ENCODE peak calls at places on chromosomes 16 and 17, in nine cellular contexts. H is RPMI8226; Y is aorta; J is activated CD4-positive, alpha-beta T cell treated with anti-CD3 and anti-CD28 coated beads, Interleukin-2, amount 50 U/mL, for 1 hour; F is Kasumi-1; X is left ventricle myocardium superior; Z is DMS53; R is EL; D is T-helper 2 cell. L is an unnamed sample.
A peak's percentile ranks its signal among the peaks of the same experiment; 100 is the strongest.

GRCh38 chr17:69677130-69677529 is 262.6 kb downstream of the MAP2K6 start:
- DNase-seq in H (no peak), Y (no peak), J (no peak), F (no peak), X (no peak), Z (no peak), R (no peak), D (no peak), L (no peak)

GRCh38 chr16:69327585-69328310 is 2.6 kb downstream of the PDF start:
- DNase-seq in H (no peak), Y (peak; percentile 44), J (no peak), F (no peak), X (no peak), Z (no peak), R (no peak), D (no peak), L (no peak)

GRCh38 chr17:42233148-42233547 is 38.9 kb upstream of the GHDC start:
- DNase-seq in H (no peak), Y (no peak), J (no peak), F (no peak), X (no peak), Z (no peak), R (peak; percentile 52), D (no peak), L (no peak)

GRCh38 chr17:82399601-82400101 is 18.5 kb upstream of the HEXD start:
- DNase-seq in H (peak; percentile 29), Y (no peak), J (no peak), F (peak; percentile 23), X (no peak), Z (no peak), R (no peak), D (no peak), L (no peak)

GRCh38 chr17:48593840-48594411 is 347 bp upstream of the HOXB5 start:
- DNase-seq in H (peak; percentile 81), Y (peak; percentile 95), J (peak; percentile 82), F (peak; percentile 79), X (peak; percentile 85), Z (peak; percentile 80), R (peak; percentile 74), D (peak; percentile 71), L (peak; percentile 65)

GRCh38 chr17:72121164-72122001 is 563 bp downstream of the SOX9 start:
- DNase-seq in H (peak; percentile 26), Y (no peak), J (no peak), F (no peak), X (peak; percentile 61), Z (peak; percentile 83), R (peak; percentile 66), D (no peak), L (peak; percentile 36)

GRCh38 chr16:5024632-5025031 is 9.1 kb downstream of the NAGPA start:
- DNase-seq in H (peak; percentile 74), Y (no peak), J (no peak), F (no peak), X (no peak), Z (peak; percentile 76), R (no peak), D (no peak), L (no peak)

GRCh38 chr17:81277421-81277820 is 17.7 kb downstream of the SLC38A10 start:
- DNase-seq in H (no peak), Y (no peak), J (no peak), F (no peak), X (peak; percentile 80), Z (no peak), R (no peak), D (no peak), L (peak; percentile 60)

GRCh38 chr17:31750578-31750977 is 108.5 kb downstream of the COPRS start:
- DNase-seq in H (no peak), Y (no peak), J (no peak), F (no peak), X (no peak), Z (no peak), R (no peak), D (no peak), L (no peak)

GRCh38 chr17:6413073-6413472 is 21.8 kb downstream of the AIPL1 start:
- DNase-seq in H (peak; percentile 38), Y (no peak), J (no peak), F (peak; percentile 48), X (no peak), Z (peak; percentile 78), R (peak; percentile 40), D (no peak), L (no peak)